ENCODE peak calls at places on chromosomes 2 and 18, in six cellular contexts. A is Panc1, Q is right atrium auricular region, O is cardiac fibroblast, W is AG10803, J is spleen. X is an unnamed sample.

GRCh38 chr2:63596487-63596886 is 7.7 kb downstream of the MDH1 start:
- DNase-seq in A (no peak), Q (no peak), O (no peak), W (no peak), J (no peak), X (no peak)

GRCh38 chr18:61575419-61575818 is 242.2 kb downstream of the CDH20 start:
- DNase-seq in A (no peak), Q (no peak), O (no peak), W (peak), J (no peak), X (no peak)

GRCh38 chr18:35029103-35029502 is 12.1 kb upstream of the MAPRE2 start:
- DNase-seq in A (no peak), Q (no peak), O (peak), W (peak), J (no peak), X (no peak)

GRCh38 chr18:26335139-26335933 is 109.1 kb downstream of the TAF4B start:
- DNase-seq in A (no peak), Q (no peak), O (no peak), W (peak), J (no peak), X (no peak)

GRCh38 chr2:41989503-41990180 is 58.2 kb upstream of the PKDCC start:
- DNase-seq in A (no peak), Q (no peak), O (peak), W (peak), J (no peak), X (no peak)

GRCh38 chr2:192151848-192152247 is 42.9 kb downstream of the TMEFF2 start:
- DNase-seq in A (no peak), Q (no peak), O (peak), W (peak), J (no peak), X (no peak)

GRCh38 chr2:196566969-196567666 is 72.4 kb upstream of the CCDC150 start:
- DNase-seq in A (no peak), Q (no peak), O (peak), W (peak), J (no peak), X (peak)

GRCh38 chr2:223772363-223772762 is 65.0 kb downstream of the AP1S3 start:
- DNase-seq in A (no peak), Q (no peak), O (no peak), W (no peak), J (no peak), X (no peak)

GRCh38 chr18:58501497-58501896 is 127.4 kb downstream of the ALPK2 start:
- DNase-seq in A (no peak), Q (no peak), O (no peak), W (no peak), J (no peak), X (no peak)

GRCh38 chr2:231276986-231277385 is 78.6 kb downstream of the ARMC9 start:
- DNase-seq in A (no peak), Q (no peak), O (no peak), W (no peak), J (no peak), X (no peak)

GRCh38 chr2:231280861-231281260 is 82.4 kb downstream of the ARMC9 start:
- DNase-seq in A (no peak), Q (no peak), O (no peak), W (no peak), J (no peak), X (no peak)

GRCh38 chr2:231277962-231278361 is 79.5 kb downstream of the ARMC9 start:
- DNase-seq in A (no peak), Q (no peak), O (no peak), W (no peak), J (no peak), X (no peak)

GRCh38 chr2:231272961-231273360 is 74.5 kb downstream of the ARMC9 start:
- DNase-seq in A (no peak), Q (no peak), O (no peak), W (no peak), J (no peak), X (no peak)

GRCh38 chr2:231278868-231279267 is 80.4 kb downstream of the ARMC9 start:
- DNase-seq in A (no peak), Q (no peak), O (no peak), W (no peak), J (no peak), X (no peak)
- TF ChIP-seq CTCF in A (no peak), Q (no peak), O (no peak), W (no peak), J (no peak), X (no peak)

DNA sequence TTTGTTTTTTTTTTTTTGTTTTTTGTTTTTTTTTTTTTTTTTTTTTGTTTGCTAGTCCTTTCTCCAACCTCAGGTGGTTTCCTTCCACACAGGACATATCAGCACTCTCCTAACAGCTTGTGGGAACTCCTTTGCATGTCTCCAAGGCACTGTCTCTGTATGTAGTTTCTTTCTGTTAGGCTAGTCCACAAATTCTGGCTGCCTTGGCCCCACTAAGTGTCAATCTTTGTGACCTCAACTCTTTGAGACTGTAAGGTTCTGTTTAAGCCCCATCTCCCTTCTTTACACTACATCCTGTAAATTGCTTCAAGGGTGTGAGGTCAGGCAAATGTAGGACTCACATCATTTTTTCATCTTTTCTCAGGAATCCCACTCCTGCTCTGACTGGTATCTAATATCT is 85.1 kb downstream of the NCOA1 start:
- DNase-seq in A (no peak), Q (no peak), O (no peak), W (no peak), J (no peak), X (no peak)
- H3K4me3 ChIP-seq in A (no peak), Q (no peak), O (no peak), W (no peak), J (no peak), X (no peak)

GRCh38 chr18:49697757-49698595 is 115.4 kb downstream of the ACAA2 start:
- DNase-seq in A (no peak), Q (no peak), O (peak), W (peak), J (no peak), X (no peak)
- TF ChIP-seq CTCF in A (no peak), Q (no peak), O (no peak), W (no peak), J (no peak), X (no peak)

GRCh38 chr18:12305930-12306629 is 2.0 kb upstream of the TUBB6 start:
- DNase-seq in A (no peak), Q (no peak), O (peak), W (no peak), J (peak), X (no peak)
- H3K4me3 ChIP-seq in A (no peak), Q (peak), O (peak), W (peak), J (peak), X (no peak)

GRCh38 chr2:216221806-216222205 is 112.7 kb downstream of the XRCC5 start:
- DNase-seq in A (no peak), Q (no peak), O (peak), W (peak), J (no peak), X (no peak)

GRCh38 chr2:216217904-216218260 is 108.7 kb downstream of the XRCC5 start:
- DNase-seq in A (no peak), Q (no peak), O (no peak), W (no peak), J (no peak), X (no peak)

GRCh38 chr2:216220976-216221375 is 111.8 kb downstream of the XRCC5 start:
- DNase-seq in A (no peak), Q (no peak), O (no peak), W (no peak), J (no peak), X (no peak)

GRCh38 chr2:216219866-216220265 is 110.7 kb downstream of the XRCC5 start:
- DNase-seq in A (no peak), Q (no peak), O (no peak), W (no peak), J (no peak), X (no peak)

GRCh38 chr2:216222650-216223352 is 113.7 kb downstream of the XRCC5 start:
- DNase-seq in A (peak), Q (no peak), O (peak), W (peak), J (no peak), X (no peak)
- TF ChIP-seq CTCF in A (peak), Q (no peak), O (peak), W (peak), J (no peak), X (peak)

X was measured in LNCaP clone FGC.